ENCODE peak calls at places on chromosomes 11 and 22, in five cellular contexts. One of them, this sample, is unnamed.
A peak's percentile ranks its signal among the peaks of the same experiment; 100 is the strongest.

GRCh38 chr11:69685348-69685747 is 10.2 kb upstream of the LTO1 start:
- DNase-seq in breast epithelium: no peak
- DNase-seq in brain microvascular endothelial cell: no peak
- DNase-seq in fibroblast of pulmonary artery: no peak
- DNase-seq in tibial artery: peak; percentile 38
- DNase-seq in this sample: no peak

GRCh38 chr22:30314918-30315317 is 11.8 kb downstream of the TBC1D10A start:
- DNase-seq in breast epithelium: no peak
- DNase-seq in brain microvascular endothelial cell: no peak
- DNase-seq in fibroblast of pulmonary artery: no peak
- DNase-seq in tibial artery: no peak
- DNase-seq in this sample: no peak

GRCh38 chr22:36740716-36741115 is 35.2 kb downstream of the IFT27 start:
- DNase-seq in breast epithelium: no peak
- DNase-seq in brain microvascular endothelial cell: no peak
- DNase-seq in fibroblast of pulmonary artery: no peak
- DNase-seq in tibial artery: peak; percentile 4
- DNase-seq in this sample: no peak

GRCh38 chr22:37019309-37020191 is at the start of the genes MPST and TST:
- DNase-seq in breast epithelium: peak; percentile 39
- DNase-seq in brain microvascular endothelial cell: peak; percentile 29
- DNase-seq in fibroblast of pulmonary artery: peak; percentile 62
- DNase-seq in tibial artery: peak; percentile 91
- DNase-seq in this sample: no peak

GRCh38 chr22:37230673-37231405 is 13.2 kb downstream of the RAC2 start:
- DNase-seq in breast epithelium: no peak
- DNase-seq in brain microvascular endothelial cell: no peak
- DNase-seq in fibroblast of pulmonary artery: no peak
- DNase-seq in tibial artery: peak; percentile 40
- DNase-seq in this sample: no peak

GRCh38 chr11:64801591-64802369 is 1.2 kb downstream of the MAP4K2 start:
- DNase-seq in breast epithelium: no peak
- DNase-seq in brain microvascular endothelial cell: no peak
- DNase-seq in fibroblast of pulmonary artery: no peak
- DNase-seq in tibial artery: no peak
- DNase-seq in this sample: no peak

GRCh38 chr11:83151274-83151977 is 5.5 kb upstream of the PCF11 start:
- DNase-seq in breast epithelium: no peak
- DNase-seq in brain microvascular endothelial cell: no peak
- DNase-seq in fibroblast of pulmonary artery: no peak
- DNase-seq in tibial artery: no peak
- DNase-seq in this sample: no peak

GRCh38 chr11:65308281-65308891 is 6.3 kb upstream of the CDC42EP2 start:
- DNase-seq in breast epithelium: no peak
- DNase-seq in brain microvascular endothelial cell: no peak
- DNase-seq in fibroblast of pulmonary artery: peak; percentile 68
- DNase-seq in tibial artery: no peak
- DNase-seq in this sample: no peak

GRCh38 chr11:105208038-105208437 is 68.5 kb upstream of the CARD18 start:
- DNase-seq in breast epithelium: no peak
- DNase-seq in brain microvascular endothelial cell: no peak
- DNase-seq in fibroblast of pulmonary artery: no peak
- DNase-seq in tibial artery: no peak
- DNase-seq in this sample: no peak

GRCh38 chr11:105201166-105201565 is 61.6 kb upstream of the CARD18 start:
- DNase-seq in breast epithelium: no peak
- DNase-seq in brain microvascular endothelial cell: no peak
- DNase-seq in fibroblast of pulmonary artery: no peak
- DNase-seq in tibial artery: no peak
- DNase-seq in this sample: no peak

GRCh38 chr11:105206633-105207032 is 67.1 kb upstream of the CARD18 start:
- DNase-seq in breast epithelium: no peak
- DNase-seq in brain microvascular endothelial cell: no peak
- DNase-seq in fibroblast of pulmonary artery: no peak
- DNase-seq in tibial artery: no peak
- DNase-seq in this sample: no peak

GRCh38 chr11:105202422-105202821 is 62.9 kb upstream of the CARD18 start:
- DNase-seq in breast epithelium: no peak
- DNase-seq in brain microvascular endothelial cell: no peak
- DNase-seq in fibroblast of pulmonary artery: no peak
- DNase-seq in tibial artery: no peak
- DNase-seq in this sample: no peak

GRCh38 chr11:105202844-105203548 is 63.4 kb upstream of the CARD18 start:
- DNase-seq in breast epithelium: no peak
- DNase-seq in brain microvascular endothelial cell: no peak
- DNase-seq in fibroblast of pulmonary artery: peak; percentile 15
- DNase-seq in tibial artery: no peak
- DNase-seq in this sample: no peak
- H3K4me3 ChIP-seq in breast epithelium: no peak overlapping the region
- H3K4me3 ChIP-seq in brain microvascular endothelial cell: no peak overlapping the region
- H3K4me3 ChIP-seq in fibroblast of pulmonary artery: no peak overlapping the region
- H3K4me3 ChIP-seq in tibial artery: no peak overlapping the region
- H3K4me3 ChIP-seq in this sample: no peak overlapping the region

DNA sequence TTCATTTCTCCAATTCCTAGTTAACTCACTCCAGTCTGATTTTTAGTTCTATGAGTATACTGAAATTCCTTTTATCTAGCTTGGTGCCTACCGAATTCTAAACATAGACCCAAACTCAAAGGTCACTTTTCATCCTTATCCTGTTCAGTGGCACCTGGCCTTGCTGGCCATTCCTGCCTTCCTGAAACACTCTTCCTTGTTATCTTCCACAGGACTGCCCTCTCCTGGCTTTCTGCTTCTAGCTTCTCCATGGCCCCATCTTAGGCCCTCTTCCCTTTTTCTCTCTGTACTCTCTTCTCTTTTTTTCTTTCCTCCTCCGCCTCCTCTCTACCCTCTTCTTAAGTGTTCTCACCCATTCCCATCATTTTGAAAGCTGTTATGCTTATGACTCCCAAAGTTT is 87.3 kb downstream of the WNT11 start:
- DNase-seq in breast epithelium: no peak
- DNase-seq in brain microvascular endothelial cell: no peak
- DNase-seq in fibroblast of pulmonary artery: no peak
- DNase-seq in tibial artery: no peak
- DNase-seq in this sample: no peak
- TF ChIP-seq CTCF in breast epithelium: no peak
- TF ChIP-seq CTCF in brain microvascular endothelial cell: peak; percentile 19
- TF ChIP-seq CTCF in fibroblast of pulmonary artery: no peak
- TF ChIP-seq CTCF in tibial artery: no peak
- TF ChIP-seq CTCF in this sample: no peak

GRCh38 chr11:36507824-36508489 is 2.1 kb downstream of the TRAF6 start:
- DNase-seq in breast epithelium: no peak
- DNase-seq in brain microvascular endothelial cell: no peak
- DNase-seq in fibroblast of pulmonary artery: no peak
- DNase-seq in tibial artery: no peak
- DNase-seq in this sample: no peak
- H3K4me3 ChIP-seq in breast epithelium: peak overlapping the region; percentile 93
- H3K4me3 ChIP-seq in brain microvascular endothelial cell: peak overlapping the region; percentile 12
- H3K4me3 ChIP-seq in fibroblast of pulmonary artery: peak overlapping the region; percentile 82
- H3K4me3 ChIP-seq in tibial artery: no peak overlapping the region
- H3K4me3 ChIP-seq in this sample: no peak overlapping the region

GRCh38 chr22:42904049-42904448 is 47.0 kb upstream of the ARFGAP3 start:
- DNase-seq in breast epithelium: no peak
- DNase-seq in brain microvascular endothelial cell: no peak
- DNase-seq in fibroblast of pulmonary artery: no peak
- DNase-seq in tibial artery: no peak
- DNase-seq in this sample: no peak

GRCh38 chr22:42905217-42905616 is 48.1 kb upstream of the ARFGAP3 start:
- DNase-seq in breast epithelium: peak; percentile 35
- DNase-seq in brain microvascular endothelial cell: no peak
- DNase-seq in fibroblast of pulmonary artery: no peak
- DNase-seq in tibial artery: no peak
- DNase-seq in this sample: no peak

GRCh38 chr22:42902875-42903510 is 45.9 kb upstream of the ARFGAP3 start:
- DNase-seq in breast epithelium: no peak
- DNase-seq in brain microvascular endothelial cell: no peak
- DNase-seq in fibroblast of pulmonary artery: peak; percentile 37
- DNase-seq in tibial artery: no peak
- DNase-seq in this sample: no peak

GRCh38 chr22:42905702-42906183 is 48.7 kb upstream of the ARFGAP3 start:
- DNase-seq in breast epithelium: peak; percentile 78
- DNase-seq in brain microvascular endothelial cell: no peak
- DNase-seq in fibroblast of pulmonary artery: no peak
- DNase-seq in tibial artery: peak; percentile 87
- DNase-seq in this sample: peak; percentile 85

GRCh38 chr22:42901790-42902508 is 44.9 kb upstream of the ARFGAP3 start:
- DNase-seq in breast epithelium: no peak
- DNase-seq in brain microvascular endothelial cell: no peak
- DNase-seq in fibroblast of pulmonary artery: no peak
- DNase-seq in tibial artery: no peak
- DNase-seq in this sample: no peak
- TF ChIP-seq CTCF in breast epithelium: no peak
- TF ChIP-seq CTCF in brain microvascular endothelial cell: peak; percentile 58
- TF ChIP-seq CTCF in fibroblast of pulmonary artery: peak; percentile 34
- TF ChIP-seq CTCF in tibial artery: peak; percentile 6
- TF ChIP-seq CTCF in this sample: peak; percentile 11

GRCh38 chr22:45008853-45009751 is 703 bp downstream of the PHF21B start:
- DNase-seq in breast epithelium: no peak
- DNase-seq in brain microvascular endothelial cell: no peak
- DNase-seq in fibroblast of pulmonary artery: no peak
- DNase-seq in tibial artery: no peak
- DNase-seq in this sample: no peak
- H3K4me3 ChIP-seq in breast epithelium: peak overlapping the region; percentile 74
- H3K4me3 ChIP-seq in brain microvascular endothelial cell: no peak overlapping the region
- H3K4me3 ChIP-seq in fibroblast of pulmonary artery: no peak overlapping the region
- H3K4me3 ChIP-seq in tibial artery: peak overlapping the region; percentile 52
- H3K4me3 ChIP-seq in this sample: peak overlapping the region; percentile 41

This sample was measured in LNCaP clone FGC.